ENCODE peak calls at places on chromosomes 12 and 14, in four cellular contexts. U, I, G and V are unnamed samples.

GRCh38 chr12:49397000-49397399 is 29.7 kb downstream of the SPATS2 start:
- DNase-seq in I (no peak), U (no peak), G (no peak), V (no peak)

GRCh38 chr14:94213021-94213420 is 38.9 kb downstream of the PPP4R4 start:
- DNase-seq in I (no peak), U (no peak), G (no peak), V (no peak)

GRCh38 chr14:52926994-52927393 is 23.9 kb downstream of the FERMT2 start:
- DNase-seq in U (peak), G (no peak), I (no peak), V (no peak)

GRCh38 chr12:49198431-49199155 is 9.7 kb upstream of the TUBA1A start:
- DNase-seq in G (no peak), I (no peak), U (no peak), V (no peak)

GRCh38 chr12:14403711-14404164 is 38.3 kb downstream of the ATF7IP start:
- DNase-seq in U (no peak), G (peak), I (no peak), V (peak)

GRCh38 chr12:27534060-27534764 is 10.2 kb downstream of the PPFIBP1 start:
- DNase-seq in U (no peak), G (peak), I (no peak), V (no peak)

GRCh38 chr14:56152221-56152620 is 34.0 kb downstream of the PELI2 start:
- DNase-seq in G (no peak), I (no peak), U (no peak), V (no peak)

GRCh38 chr12:49865782-49866135 is 22.9 kb upstream of the BCDIN3D start:
- DNase-seq in G (no peak), I (no peak), U (no peak), V (no peak)

GRCh38 chr12:65609359-65609771 is 214.9 kb upstream of the HMGA2 start:
- DNase-seq in U (no peak), I (no peak), G (no peak), V (no peak)

GRCh38 chr12:106584104-106585064 is 1.6 kb downstream of the RFX4 start:
- DNase-seq in I (no peak), G (no peak), U (no peak), V (no peak)

GRCh38 chr12:110862331-110862730 is 15.5 kb downstream of the CCDC63 start:
- DNase-seq in G (no peak), U (no peak), I (no peak), V (no peak)

GRCh38 chr14:71703477-71703876 is 228.8 kb upstream of the RGS6 start:
- DNase-seq in U (no peak), I (no peak), G (no peak), V (no peak)

GRCh38 chr14:72549026-72549425 is 344.9 kb downstream of the DPF3 start:
- DNase-seq in U (no peak), G (no peak), I (no peak), V (no peak)

GRCh38 chr14:68668028-68668427 is 124.8 kb downstream of the ZFP36L1 start:
- DNase-seq in G (no peak), I (no peak), U (no peak), V (no peak)

GRCh38 chr12:30622509-30622908 is 73.2 kb downstream of the IPO8 start:
- DNase-seq in I (no peak), G (peak), U (no peak), V (no peak)

GRCh38 chr14:55707365-55707804 is 127.4 kb downstream of the KTN1 start:
- DNase-seq in U (peak), I (peak), G (no peak), V (peak)

GRCh38 chr14:94677747-94678146 is 65.6 kb downstream of the SERPINA3 start:
- DNase-seq in G (no peak), U (no peak), I (peak), V (no peak)

GRCh38 chr14:97747282-97747681 is 950.1 kb downstream of the VRK1 start:
- DNase-seq in G (no peak), U (no peak), I (no peak), V (no peak)

GRCh38 chr14:99252940-99253868 is 18.8 kb downstream of the BCL11B start:
- DNase-seq in G (no peak), U (no peak), I (no peak), V (peak)

GRCh38 chr12:130041983-130042812 is 120.1 kb upstream of the FZD10 start:
- DNase-seq in I (peak), U (no peak), G (no peak), V (peak)

GRCh38 chr14:59897757-59898383 is 22.1 kb upstream of the LRRC9 start:
- DNase-seq in U (peak), I (peak), G (no peak), V (peak)

GRCh38 chr12:69007166-69007857 is 74.3 kb upstream of the CPM start:
- DNase-seq in U (no peak), G (no peak), I (no peak), V (no peak)

GRCh38 chr14:22598099-22598895 is at the start of gene ABHD4:
- DNase-seq in G (no peak), U (peak), I (peak), V (peak)

GRCh38 chr12:105555556-105555973 is 225.1 kb downstream of the C12orf75 start:
- DNase-seq in U (peak), G (no peak), I (no peak), V (no peak)

GRCh38 chr12:100141666-100141997 is 1.0 kb downstream of the BLTP3B start:
- DNase-seq in G (no peak), U (no peak), I (peak), V (no peak)

GRCh38 chr12:112503521-112503920 is 84.8 kb downstream of the PTPN11 start:
- DNase-seq in G (no peak), I (no peak), U (no peak), V (no peak)

GRCh38 chr14:105015905-105016304 is 5.0 kb downstream of the CDCA4 start:
- DNase-seq in G (no peak), I (no peak), U (no peak), V (no peak)

GRCh38 chr14:38184132-38184531 is 23.6 kb upstream of the SSTR1 start:
- DNase-seq in U (no peak), G (no peak), I (no peak), V (no peak)

GRCh38 chr12:84910549-84911241 is 1.9 kb downstream of the SLC6A15 start:
- DNase-seq in U (no peak), I (no peak), G (no peak), V (peak)

GRCh38 chr12:101794574-101794973 is 36.2 kb downstream of the GNPTAB start:
- DNase-seq in I (no peak), G (no peak), U (no peak), V (no peak)

GRCh38 chr14:21852061-21852664 is 178.5 kb upstream of the OR4E1 start:
- DNase-seq in G (no peak), I (peak), U (peak), V (peak)

DNA sequence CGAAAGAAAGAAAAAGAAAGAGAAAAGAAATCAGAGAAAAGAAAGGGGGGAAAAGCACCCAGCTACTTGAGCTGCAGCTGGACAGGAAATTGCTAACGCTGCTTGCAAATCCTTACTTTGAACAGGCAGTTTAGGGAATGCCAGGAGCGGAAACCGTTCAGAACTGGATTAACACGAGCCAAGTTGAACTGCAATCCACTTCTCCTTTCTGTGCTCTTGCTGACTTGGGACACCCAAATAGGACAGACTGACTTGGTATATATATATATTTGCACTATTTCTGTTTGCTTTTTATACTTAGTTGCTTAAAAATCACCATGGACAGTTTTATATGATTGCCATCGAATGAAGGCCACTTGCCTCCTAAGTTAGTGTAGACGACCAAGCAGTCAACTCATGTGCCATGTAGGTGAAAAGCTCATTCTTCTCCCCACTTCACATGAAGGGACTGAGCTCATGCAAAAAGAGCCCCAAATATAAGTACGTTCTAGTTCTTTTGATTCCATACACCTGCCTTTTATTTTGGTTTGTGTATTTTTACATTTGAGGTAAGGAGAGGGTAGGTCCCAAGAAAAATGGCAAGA is 5.5 kb downstream of the DUSP6 start:
- DNase-seq in U (peak), I (no peak), G (no peak), V (no peak)
- TF ChIP-seq FOXM1 in U (no peak), I (no peak), G (no peak), V (no peak)

GRCh38 chr14:77186911-77187648 is 5.5 kb downstream of the TMEM63C start:
- DNase-seq in I (no peak), G (no peak), U (no peak), V (no peak)

GRCh38 chr14:77184396-77185092 is 2.9 kb downstream of the TMEM63C start:
- DNase-seq in I (no peak), U (no peak), G (no peak), V (no peak)

GRCh38 chr14:77183896-77184295 is 2.3 kb downstream of the TMEM63C start:
- DNase-seq in G (no peak), U (no peak), I (no peak), V (no peak)

GRCh38 chr14:77187649-77188012 is 6.0 kb downstream of the TMEM63C start:
- DNase-seq in U (no peak), G (no peak), I (no peak), V (no peak)

DNA sequence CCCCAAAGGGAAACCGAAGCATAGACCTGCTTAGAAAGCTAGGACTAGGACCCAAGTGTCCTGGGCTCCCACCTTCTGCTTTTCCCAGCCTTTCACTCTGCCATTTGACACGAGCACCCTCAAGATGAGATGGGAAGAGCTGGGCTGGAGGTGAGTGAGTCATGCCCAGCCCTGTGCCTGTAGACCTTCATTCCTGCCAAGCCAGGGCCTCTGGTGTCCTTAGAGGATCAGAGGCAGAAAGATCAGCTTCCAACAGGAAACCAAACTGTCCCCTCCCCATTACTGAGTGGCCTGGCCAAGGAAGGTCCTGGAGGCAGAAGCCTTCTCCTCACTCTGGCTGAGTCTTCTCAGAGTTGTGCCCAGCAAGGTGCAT is 3.5 kb downstream of the TMEM63C start:
- DNase-seq in G (no peak), I (no peak), U (no peak), V (no peak)
- TF ChIP-seq SP1 in G (no peak), I (no peak), U (no peak), V (no peak)

GRCh38 chr14:89033756-89034155 is 209.3 kb downstream of the TTC8 start:
- DNase-seq in I (no peak), G (no peak), U (no peak), V (no peak)

GRCh38 chr14:89030921-89031320 is 206.5 kb downstream of the TTC8 start:
- DNase-seq in U (no peak), I (no peak), G (no peak), V (no peak)

GRCh38 chr14:89028462-89029134 is 204.1 kb downstream of the TTC8 start:
- DNase-seq in U (no peak), G (no peak), I (no peak), V (no peak)

GRCh38 chr14:89029961-89030694 is 205.7 kb downstream of the TTC8 start:
- DNase-seq in G (no peak), I (no peak), U (no peak), V (no peak)

DNA sequence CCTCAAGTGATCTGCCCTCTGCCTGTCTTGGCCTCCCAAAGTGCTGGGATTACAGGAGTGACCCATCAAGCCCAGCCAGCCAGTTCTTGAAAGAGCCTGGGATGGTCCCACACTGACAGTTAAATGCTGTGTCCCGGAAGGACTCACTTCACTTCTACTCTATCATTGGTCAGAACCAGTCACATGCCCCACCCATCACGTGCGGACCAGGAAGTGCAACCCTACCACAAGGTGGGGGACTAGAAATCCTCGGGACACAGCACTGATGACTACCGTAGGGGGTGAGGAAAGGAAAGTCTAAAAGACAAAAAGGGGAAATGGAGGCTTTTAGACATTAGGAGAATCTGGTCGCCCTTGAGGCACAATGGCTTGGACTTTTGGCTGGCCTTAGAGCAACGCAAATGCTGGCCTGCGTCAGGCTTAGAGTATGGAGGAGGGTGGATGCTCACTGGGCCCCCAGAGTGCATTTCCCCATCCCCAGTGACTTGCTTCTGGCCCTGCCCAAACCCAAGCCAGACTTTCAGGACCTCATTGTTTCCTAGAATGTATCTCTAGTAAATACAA is 207.7 kb downstream of the TTC8 start:
- DNase-seq in U (no peak), I (peak), G (no peak), V (no peak)
- TF ChIP-seq FOXM1 in U (no peak), I (no peak), G (no peak), V (no peak)

DNA sequence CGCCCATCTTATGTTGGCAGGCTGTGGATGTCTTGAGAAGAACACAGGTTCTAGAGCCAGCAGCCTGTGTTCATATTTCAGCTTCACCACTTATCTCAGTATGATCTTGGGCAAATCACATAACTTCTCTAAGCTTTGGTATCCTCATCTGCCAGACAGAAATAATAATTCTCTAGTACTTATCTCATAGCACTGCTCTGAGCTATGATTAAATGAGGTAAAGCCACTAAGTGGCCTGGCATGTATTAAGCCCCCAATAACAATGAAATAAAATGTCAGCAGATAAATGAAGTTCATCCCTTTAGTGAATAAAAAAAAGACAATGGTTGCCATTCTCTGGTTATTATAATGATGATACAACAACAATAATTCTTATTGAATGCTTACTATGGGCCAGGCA is 104.9 kb upstream of the EEA1 start:
- DNase-seq in G (no peak), U (no peak), I (no peak), V (no peak)
- TF ChIP-seq SP1 in G (no peak), U (no peak), I (no peak), V (no peak)

GRCh38 chr12:74227846-74228545 is 309.6 kb upstream of the ATXN7L3B start:
- DNase-seq in G (no peak), U (no peak), I (no peak), V (no peak)
- TF ChIP-seq FOXM1 in G (no peak), U (no peak), I (no peak), V (no peak)

GRCh38 chr12:6442799-6443198 is 2.0 kb upstream of the CD27 start:
- DNase-seq in G (no peak), U (no peak), I (no peak), V (no peak)

GRCh38 chr12:6444704-6445688 is at the start of gene CD27:
- DNase-seq in U (no peak), G (no peak), I (no peak), V (no peak)

GRCh38 chr12:6443361-6443983 is 1.3 kb upstream of the CD27 start:
- DNase-seq in I (no peak), G (no peak), U (no peak), V (no peak)

GRCh38 chr12:6438345-6438744 is 6.4 kb upstream of the CD27 start:
- DNase-seq in U (no peak), G (no peak), I (no peak), V (no peak)

GRCh38 chr12:6444031-6444430 is 724 bp upstream of the CD27 start:
- DNase-seq in I (no peak), G (no peak), U (no peak), V (no peak)
- TF ChIP-seq SP1 in I (no peak), G (no peak), U (no peak), V (no peak)

GRCh38 chr12:60071759-60072191 is 475.9 kb downstream of the SLC16A7 start:
- DNase-seq in I (no peak), G (no peak), U (no peak), V (no peak)

GRCh38 chr12:60070541-60070940 is 474.7 kb downstream of the SLC16A7 start:
- DNase-seq in G (no peak), U (no peak), I (no peak), V (no peak)

DNA sequence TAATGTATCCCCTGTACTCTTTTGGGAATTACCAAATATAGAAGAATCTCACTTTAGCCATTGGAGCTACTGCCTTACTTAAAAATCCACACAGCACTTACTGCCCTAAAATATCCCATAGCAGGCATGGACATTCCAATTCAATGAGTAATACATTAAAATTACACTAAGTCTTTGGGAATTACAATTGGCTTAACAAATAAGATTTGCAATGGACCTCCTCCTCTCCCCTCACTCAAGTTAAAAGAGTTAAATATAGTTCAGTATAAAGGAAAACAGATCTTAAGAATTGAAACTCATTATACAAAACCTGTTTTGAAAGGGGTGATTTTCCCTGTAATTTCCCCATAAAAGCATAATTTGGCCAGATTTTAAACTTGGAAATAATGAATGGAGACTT is 477.1 kb downstream of the SLC16A7 start:
- DNase-seq in U (no peak), I (no peak), G (no peak), V (no peak)
- TF ChIP-seq FOXM1 in U (no peak), I (no peak), G (no peak), V (no peak)